ENCODE peak calls at places on chromosomes 1 and 21, in nine cellular contexts. One of them, this sample, is unnamed.
A peak's percentile ranks its signal among the peaks of the same experiment; 100 is the strongest.

GRCh38 chr21:25582888-25583287 is 24.4 kb downstream of the MRPL39 start:
- DNase-seq in mammary epithelial cell: no peak
- DNase-seq in cardiac muscle cell: no peak
- DNase-seq in neuronal stem cell: no peak
- DNase-seq in GM23338: no peak
- DNase-seq in aorta: no peak
- DNase-seq in GM12878: no peak
- DNase-seq in PC-3: no peak
- DNase-seq in psoas muscle: no peak
- DNase-seq in this sample: no peak

GRCh38 chr1:212554401-212554800 is 54.2 kb upstream of the ATF3 start:
- DNase-seq in mammary epithelial cell: no peak
- DNase-seq in cardiac muscle cell: no peak
- DNase-seq in neuronal stem cell: no peak
- DNase-seq in GM23338: no peak
- DNase-seq in aorta: no peak
- DNase-seq in GM12878: no peak
- DNase-seq in PC-3: no peak
- DNase-seq in psoas muscle: no peak
- DNase-seq in this sample: no peak

GRCh38 chr1:50110084-50110615 is 1.4 kb downstream of the ELAVL4 start:
- DNase-seq in mammary epithelial cell: no peak
- DNase-seq in cardiac muscle cell: no peak
- DNase-seq in neuronal stem cell: no peak
- DNase-seq in GM23338: no peak
- DNase-seq in aorta: no peak
- DNase-seq in GM12878: no peak
- DNase-seq in PC-3: no peak
- DNase-seq in psoas muscle: no peak
- DNase-seq in this sample: no peak

GRCh38 chr1:3668585-3669300 is 16.4 kb downstream of the TP73 start:
- DNase-seq in mammary epithelial cell: peak; percentile 37
- DNase-seq in cardiac muscle cell: peak; percentile 88
- DNase-seq in neuronal stem cell: no peak
- DNase-seq in GM23338: peak; percentile 71
- DNase-seq in aorta: peak; percentile 84
- DNase-seq in GM12878: no peak
- DNase-seq in PC-3: peak; percentile 87
- DNase-seq in psoas muscle: peak; percentile 93
- DNase-seq in this sample: peak; percentile 90

GRCh38 chr1:53642215-53642555 is 96.8 kb downstream of the GLIS1 start:
- DNase-seq in mammary epithelial cell: no peak
- DNase-seq in cardiac muscle cell: no peak
- DNase-seq in neuronal stem cell: no peak
- DNase-seq in GM23338: no peak
- DNase-seq in aorta: peak; percentile 25
- DNase-seq in GM12878: no peak
- DNase-seq in PC-3: no peak
- DNase-seq in psoas muscle: no peak
- DNase-seq in this sample: no peak

GRCh38 chr1:20099533-20099932 is 19.8 kb downstream of the PLA2G2D start:
- DNase-seq in mammary epithelial cell: no peak
- DNase-seq in cardiac muscle cell: no peak
- DNase-seq in neuronal stem cell: no peak
- DNase-seq in GM23338: no peak
- DNase-seq in aorta: peak; percentile 13
- DNase-seq in GM12878: no peak
- DNase-seq in PC-3: no peak
- DNase-seq in psoas muscle: no peak
- DNase-seq in this sample: no peak

GRCh38 chr1:119603695-119604094 is 44.4 kb downstream of the ZNF697 start:
- DNase-seq in mammary epithelial cell: peak; percentile 14
- DNase-seq in cardiac muscle cell: no peak
- DNase-seq in neuronal stem cell: no peak
- DNase-seq in GM23338: no peak
- DNase-seq in aorta: no peak
- DNase-seq in GM12878: no peak
- DNase-seq in PC-3: no peak
- DNase-seq in psoas muscle: no peak
- DNase-seq in this sample: no peak

GRCh38 chr1:242147096-242147976 is 148.4 kb upstream of the MAP1LC3C start:
- DNase-seq in mammary epithelial cell: peak; percentile 86
- DNase-seq in cardiac muscle cell: no peak
- DNase-seq in neuronal stem cell: no peak
- DNase-seq in GM23338: peak; percentile 18
- DNase-seq in aorta: no peak
- DNase-seq in GM12878: no peak
- DNase-seq in PC-3: peak; percentile 70
- DNase-seq in psoas muscle: no peak
- DNase-seq in this sample: no peak

GRCh38 chr1:116693759-116694482 is 26.4 kb upstream of the IGSF3 start:
- DNase-seq in mammary epithelial cell: peak; percentile 99
- DNase-seq in cardiac muscle cell: no peak
- DNase-seq in neuronal stem cell: no peak
- DNase-seq in GM23338: no peak
- DNase-seq in aorta: no peak
- DNase-seq in GM12878: no peak
- DNase-seq in PC-3: peak; percentile 92
- DNase-seq in psoas muscle: no peak
- DNase-seq in this sample: no peak

GRCh38 chr21:37370152-37371040 is 3.8 kb downstream of the DYRK1A start:
- DNase-seq in mammary epithelial cell: peak; percentile 67
- DNase-seq in cardiac muscle cell: no peak
- DNase-seq in neuronal stem cell: no peak
- DNase-seq in GM23338: no peak
- DNase-seq in aorta: no peak
- DNase-seq in GM12878: no peak
- DNase-seq in PC-3: peak; percentile 80
- DNase-seq in psoas muscle: no peak
- DNase-seq in this sample: no peak

GRCh38 chr1:3530931-3531818 is 76.7 kb downstream of the ARHGEF16 start:
- DNase-seq in mammary epithelial cell: peak; percentile 69
- DNase-seq in cardiac muscle cell: peak; percentile 92
- DNase-seq in neuronal stem cell: peak; percentile 71
- DNase-seq in GM23338: peak; percentile 94
- DNase-seq in aorta: peak; percentile 92
- DNase-seq in GM12878: no peak
- DNase-seq in PC-3: peak; percentile 93
- DNase-seq in psoas muscle: peak; percentile 83
- DNase-seq in this sample: peak; percentile 78

GRCh38 chr1:33349778-33350610 is 29.1 kb upstream of the A3GALT2 start:
- DNase-seq in mammary epithelial cell: peak; percentile 72
- DNase-seq in cardiac muscle cell: peak; percentile 91
- DNase-seq in neuronal stem cell: peak; percentile 79
- DNase-seq in GM23338: peak; percentile 87
- DNase-seq in aorta: peak; percentile 94
- DNase-seq in GM12878: no peak
- DNase-seq in PC-3: peak; percentile 87
- DNase-seq in psoas muscle: peak; percentile 95
- DNase-seq in this sample: peak; percentile 85

GRCh38 chr1:226495716-226496115 is 52.8 kb upstream of the STUM start:
- DNase-seq in mammary epithelial cell: peak; percentile 46
- DNase-seq in cardiac muscle cell: no peak
- DNase-seq in neuronal stem cell: no peak
- DNase-seq in GM23338: no peak
- DNase-seq in aorta: no peak
- DNase-seq in GM12878: no peak
- DNase-seq in PC-3: peak; percentile 47
- DNase-seq in psoas muscle: no peak
- DNase-seq in this sample: no peak

GRCh38 chr1:226497991-226498689 is 50.4 kb upstream of the STUM start:
- DNase-seq in mammary epithelial cell: no peak
- DNase-seq in cardiac muscle cell: no peak
- DNase-seq in neuronal stem cell: no peak
- DNase-seq in GM23338: no peak
- DNase-seq in aorta: no peak
- DNase-seq in GM12878: no peak
- DNase-seq in PC-3: no peak
- DNase-seq in psoas muscle: no peak
- DNase-seq in this sample: no peak

GRCh38 chr1:226496616-226497015 is 51.9 kb upstream of the STUM start:
- DNase-seq in mammary epithelial cell: no peak
- DNase-seq in cardiac muscle cell: no peak
- DNase-seq in neuronal stem cell: no peak
- DNase-seq in GM23338: no peak
- DNase-seq in aorta: no peak
- DNase-seq in GM12878: no peak
- DNase-seq in PC-3: no peak
- DNase-seq in psoas muscle: no peak
- DNase-seq in this sample: no peak

GRCh38 chr1:226498690-226499008 is 49.9 kb upstream of the STUM start:
- DNase-seq in mammary epithelial cell: no peak
- DNase-seq in cardiac muscle cell: no peak
- DNase-seq in neuronal stem cell: no peak
- DNase-seq in GM23338: no peak
- DNase-seq in aorta: no peak
- DNase-seq in GM12878: no peak
- DNase-seq in PC-3: no peak
- DNase-seq in psoas muscle: no peak
- DNase-seq in this sample: no peak

GRCh38 chr1:226497276-226497833 is 51.2 kb upstream of the STUM start:
- DNase-seq in mammary epithelial cell: no peak
- DNase-seq in cardiac muscle cell: no peak
- DNase-seq in neuronal stem cell: no peak
- DNase-seq in GM23338: no peak
- DNase-seq in aorta: no peak
- DNase-seq in GM12878: no peak
- DNase-seq in PC-3: peak; percentile 25
- DNase-seq in psoas muscle: no peak
- DNase-seq in this sample: no peak
- H3K4me1 ChIP-seq in mammary epithelial cell: no peaks in the 10 kb centered on the region
- H3K4me1 ChIP-seq in cardiac muscle cell: no peaks in the 10 kb centered on the region
- H3K4me1 ChIP-seq in neuronal stem cell: peaks cover 19% of the 10 kb centered on the region
- H3K4me1 ChIP-seq in GM23338: peaks cover 20% of the 10 kb centered on the region
- H3K4me1 ChIP-seq in aorta: no peaks in the 10 kb centered on the region
- H3K4me1 ChIP-seq in GM12878: no peaks in the 10 kb centered on the region
- H3K4me1 ChIP-seq in PC-3: peaks cover 7% of the 10 kb centered on the region
- H3K4me1 ChIP-seq in psoas muscle: no peaks in the 10 kb centered on the region
- H3K4me1 ChIP-seq in this sample: no peaks in the 10 kb centered on the region

DNA sequence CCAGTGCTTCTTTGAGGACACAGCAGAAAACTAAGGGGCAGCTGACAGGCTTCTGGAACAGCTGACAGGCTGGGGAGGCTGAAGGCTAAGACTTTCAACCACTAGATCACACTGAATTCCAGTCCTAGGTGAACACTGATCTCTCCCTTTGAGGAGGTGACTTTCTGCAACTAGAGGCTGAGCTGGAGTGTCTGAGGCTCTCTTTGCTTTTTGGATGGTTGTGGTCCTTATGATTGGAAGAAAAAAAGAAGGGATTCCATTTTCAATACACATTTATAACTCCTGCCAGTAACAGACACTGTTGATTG is 1.4 kb downstream of the IL6R start:
- DNase-seq in mammary epithelial cell: no peak
- DNase-seq in cardiac muscle cell: no peak
- DNase-seq in neuronal stem cell: no peak
- DNase-seq in GM23338: no peak
- DNase-seq in aorta: no peak
- DNase-seq in GM12878: no peak
- DNase-seq in PC-3: no peak
- DNase-seq in psoas muscle: no peak
- DNase-seq in this sample: no peak
- H3K27ac ChIP-seq in mammary epithelial cell: peak overlapping the region; percentile 83
- H3K27ac ChIP-seq in cardiac muscle cell: no peak overlapping the region
- H3K27ac ChIP-seq in neuronal stem cell: no peak overlapping the region
- H3K27ac ChIP-seq in GM23338: no peak overlapping the region
- H3K27ac ChIP-seq in aorta: no peak overlapping the region
- H3K27ac ChIP-seq in GM12878: peak overlapping the region; percentile 83
- H3K27ac ChIP-seq in PC-3: peak overlapping the region; percentile 93
- H3K27ac ChIP-seq in psoas muscle: peak overlapping the region; percentile 100
- H3K27ac ChIP-seq in this sample: peak overlapping the region; percentile 99

GRCh38 chr1:113938192-113938591 is 9.1 kb downstream of the HIPK1 start:
- DNase-seq in mammary epithelial cell: no peak
- DNase-seq in cardiac muscle cell: no peak
- DNase-seq in neuronal stem cell: no peak
- DNase-seq in GM23338: no peak
- DNase-seq in aorta: no peak
- DNase-seq in GM12878: no peak
- DNase-seq in PC-3: no peak
- DNase-seq in psoas muscle: no peak
- DNase-seq in this sample: no peak

GRCh38 chr1:113935176-113935575 is 6.1 kb downstream of the HIPK1 start:
- DNase-seq in mammary epithelial cell: no peak
- DNase-seq in cardiac muscle cell: no peak
- DNase-seq in neuronal stem cell: no peak
- DNase-seq in GM23338: no peak
- DNase-seq in aorta: no peak
- DNase-seq in GM12878: no peak
- DNase-seq in PC-3: no peak
- DNase-seq in psoas muscle: no peak
- DNase-seq in this sample: no peak

GRCh38 chr1:113935970-113936369 is 6.8 kb downstream of the HIPK1 start:
- DNase-seq in mammary epithelial cell: no peak
- DNase-seq in cardiac muscle cell: no peak
- DNase-seq in neuronal stem cell: no peak
- DNase-seq in GM23338: no peak
- DNase-seq in aorta: no peak
- DNase-seq in GM12878: no peak
- DNase-seq in PC-3: no peak
- DNase-seq in psoas muscle: no peak
- DNase-seq in this sample: no peak

GRCh38 chr1:113934511-113935055 is 5.5 kb downstream of the HIPK1 start:
- DNase-seq in mammary epithelial cell: no peak
- DNase-seq in cardiac muscle cell: no peak
- DNase-seq in neuronal stem cell: no peak
- DNase-seq in GM23338: no peak
- DNase-seq in aorta: no peak
- DNase-seq in GM12878: no peak
- DNase-seq in PC-3: no peak
- DNase-seq in psoas muscle: no peak
- DNase-seq in this sample: no peak

DNA sequence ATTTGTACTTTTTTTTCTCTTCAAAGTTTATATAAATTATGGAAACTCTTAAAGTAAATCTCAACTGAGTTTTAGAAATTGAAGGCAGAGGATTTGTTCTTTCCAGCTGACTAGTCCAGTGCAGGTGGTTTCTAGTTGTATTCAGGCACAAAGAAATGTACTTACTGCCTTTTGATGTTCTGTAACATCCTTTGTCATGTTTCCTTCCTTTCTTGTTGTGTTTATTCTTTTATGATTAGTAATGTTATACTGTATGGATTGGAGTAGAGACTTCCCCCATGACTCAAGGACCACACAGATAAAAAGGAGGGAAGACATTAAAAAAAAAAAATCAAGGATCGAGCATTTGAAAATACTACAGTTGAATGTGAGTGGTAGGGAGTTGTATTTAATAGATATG is 8.0 kb downstream of the HIPK1 start:
- DNase-seq in mammary epithelial cell: no peak
- DNase-seq in cardiac muscle cell: no peak
- DNase-seq in neuronal stem cell: no peak
- DNase-seq in GM23338: no peak
- DNase-seq in aorta: no peak
- DNase-seq in GM12878: no peak
- DNase-seq in PC-3: peak; percentile 55
- DNase-seq in psoas muscle: no peak
- DNase-seq in this sample: no peak
- H3K4me1 ChIP-seq in mammary epithelial cell: no peaks in the 10 kb centered on the region
- H3K4me1 ChIP-seq in cardiac muscle cell: peaks cover 1% of the 10 kb centered on the region
- H3K4me1 ChIP-seq in neuronal stem cell: no peaks in the 10 kb centered on the region
- H3K4me1 ChIP-seq in GM23338: peaks cover 11% of the 10 kb centered on the region
- H3K4me1 ChIP-seq in aorta: no peaks in the 10 kb centered on the region
- H3K4me1 ChIP-seq in GM12878: peaks cover 17% of the 10 kb centered on the region
- H3K4me1 ChIP-seq in PC-3: peaks cover 20% of the 10 kb centered on the region
- H3K4me1 ChIP-seq in psoas muscle: peaks cover 73% of the 10 kb centered on the region
- H3K4me1 ChIP-seq in this sample: peaks cover 9% of the 10 kb centered on the region

GRCh38 chr1:8238141-8239038 is 79.5 kb upstream of the SLC45A1 start:
- DNase-seq in mammary epithelial cell: no peak
- DNase-seq in cardiac muscle cell: no peak
- DNase-seq in neuronal stem cell: no peak
- DNase-seq in GM23338: peak; percentile 28
- DNase-seq in aorta: no peak
- DNase-seq in GM12878: no peak
- DNase-seq in PC-3: peak; percentile 78
- DNase-seq in psoas muscle: peak; percentile 27
- DNase-seq in this sample: no peak
- H3K27ac ChIP-seq in mammary epithelial cell: no peak overlapping the region
- H3K27ac ChIP-seq in cardiac muscle cell: no peak overlapping the region
- H3K27ac ChIP-seq in neuronal stem cell: peak overlapping the region; percentile 72
- H3K27ac ChIP-seq in GM23338: peak overlapping the region; percentile 79
- H3K27ac ChIP-seq in aorta: no peak overlapping the region
- H3K27ac ChIP-seq in GM12878: no peak overlapping the region
- H3K27ac ChIP-seq in PC-3: peak overlapping the region; percentile 86
- H3K27ac ChIP-seq in psoas muscle: no peak overlapping the region
- H3K27ac ChIP-seq in this sample: no peak overlapping the region